ENCODE peak calls at places on chromosomes 12 and 14, in five cellular contexts. Y is adrenal gland, T is nephron progenitor cell, S is lung, Z is tibial artery. J is an unnamed sample.

GRCh38 chr14:67602071-67602470 is 2.0 kb upstream of the PIGH start:
- DNase-seq in Y (no peak), T (no peak), S (no peak), Z (no peak), J (no peak)

GRCh38 chr14:59123526-59123925 is 64.9 kb upstream of the DAAM1 start:
- DNase-seq in Y (no peak), T (no peak), S (no peak), Z (no peak), J (no peak)

GRCh38 chr12:106309671-106310313 is 7.3 kb downstream of the TCP11L2 start:
- DNase-seq in Y (peak), T (no peak), S (no peak), Z (no peak), J (no peak)

GRCh38 chr12:133130808-133131128 is 341 bp downstream of the ZNF10 start:
- DNase-seq in Y (peak), T (peak), S (peak), Z (peak), J (no peak)

GRCh38 chr12:3049176-3049575 is 28.0 kb upstream of the TSPAN9 start:
- DNase-seq in Y (no peak), T (no peak), S (no peak), Z (no peak), J (no peak)

GRCh38 chr14:74963705-74964271 is 8.4 kb upstream of the PGF start:
- DNase-seq in Y (no peak), T (no peak), S (no peak), Z (no peak), J (no peak)

GRCh38 chr14:102805454-102805891 is 28.2 kb downstream of the TRAF3 start:
- DNase-seq in Y (no peak), T (no peak), S (no peak), Z (no peak), J (no peak)

GRCh38 chr12:53051058-53051880 is 1.4 kb downstream of the TNS2 start:
- DNase-seq in Y (peak), T (peak), S (peak), Z (peak), J (no peak)

GRCh38 chr14:101876539-101876938 is 87.8 kb upstream of the DYNC1H1 start:
- DNase-seq in Y (peak), T (no peak), S (peak), Z (peak), J (no peak)

GRCh38 chr14:24184104-24184970 is 4.3 kb downstream of the IPO4 start:
- DNase-seq in Y (no peak), T (no peak), S (no peak), Z (no peak), J (no peak)

GRCh38 chr12:47038270-47038748 is 41.1 kb upstream of the PCED1B start:
- DNase-seq in Y (no peak), T (no peak), S (no peak), Z (no peak), J (no peak)

GRCh38 chr12:47818382-47818700 is 1.4 kb downstream of the HDAC7 start:
- DNase-seq in Y (no peak), T (no peak), S (no peak), Z (no peak), J (no peak)

GRCh38 chr14:70100071-70100470 is 88.7 kb downstream of the SLC8A3 start:
- DNase-seq in Y (no peak), T (no peak), S (no peak), Z (no peak), J (no peak)

GRCh38 chr12:50720501-50720900 is 43.4 kb upstream of the ATF1 start:
- DNase-seq in Y (no peak), T (no peak), S (no peak), Z (no peak), J (no peak)

GRCh38 chr14:49971156-49972141 is 78.6 kb downstream of the ARF6 start:
- DNase-seq in Y (no peak), T (no peak), S (no peak), Z (no peak), J (no peak)

GRCh38 chr12:115213538-115213961 is 529.6 kb upstream of the TBX3 start:
- DNase-seq in Y (no peak), T (peak), S (no peak), Z (no peak), J (peak)

GRCh38 chr14:104665663-104666522 is 23.5 kb upstream of the INF2 start:
- DNase-seq in Y (no peak), T (peak), S (no peak), Z (peak), J (peak)

GRCh38 chr12:105922670-105923102 is 216.1 kb downstream of the NUAK1 start:
- DNase-seq in Y (no peak), T (no peak), S (no peak), Z (no peak), J (no peak)

GRCh38 chr12:67541625-67541991 is 106.9 kb upstream of the DYRK2 start:
- DNase-seq in Y (no peak), T (no peak), S (no peak), Z (no peak), J (no peak)

GRCh38 chr14:82411373-82411772 is 877.7 kb upstream of the SEL1L start:
- DNase-seq in Y (no peak), T (no peak), S (no peak), Z (no peak), J (no peak)

GRCh38 chr12:64603183-64603841 is 7.0 kb upstream of the RASSF3 start:
- DNase-seq in Y (no peak), T (no peak), S (no peak), Z (no peak), J (no peak)

GRCh38 chr12:93185369-93185741 is 192.4 kb upstream of the NUDT4 start:
- DNase-seq in Y (no peak), T (no peak), S (no peak), Z (no peak), J (no peak)

GRCh38 chr12:64912501-64912900 is 88.1 kb downstream of the TBC1D30 start:
- DNase-seq in Y (peak), T (no peak), S (no peak), Z (no peak), J (no peak)

GRCh38 chr12:31325524-31325875 is 450 bp downstream of the SINHCAF start:
- DNase-seq in Y (peak), T (no peak), S (peak), Z (no peak), J (no peak)

GRCh38 chr12:27564612-27565213 is 40.7 kb downstream of the PPFIBP1 start:
- DNase-seq in Y (no peak), T (no peak), S (no peak), Z (no peak), J (no peak)

GRCh38 chr14:31420013-31420318 is 384 bp downstream of the HEATR5A start:
- DNase-seq in Y (peak), T (peak), S (peak), Z (peak), J (peak)

GRCh38 chr12:74538491-74539258 is 1.0 kb downstream of the ATXN7L3B start:
- DNase-seq in Y (no peak), T (peak), S (no peak), Z (no peak), J (no peak)

GRCh38 chr12:131133994-131134393 is 180.3 kb downstream of the ADGRD1 start:
- DNase-seq in Y (peak), T (no peak), S (no peak), Z (no peak), J (no peak)

GRCh38 chr12:131133015-131133905 is 179.6 kb downstream of the ADGRD1 start:
- DNase-seq in Y (peak), T (no peak), S (no peak), Z (no peak), J (no peak)

GRCh38 chr12:131131077-131131807 is 177.5 kb downstream of the ADGRD1 start:
- DNase-seq in Y (peak), T (no peak), S (no peak), Z (no peak), J (no peak)

GRCh38 chr12:131131808-131132117 is 178.1 kb downstream of the ADGRD1 start:
- DNase-seq in Y (no peak), T (no peak), S (no peak), Z (no peak), J (no peak)

DNA sequence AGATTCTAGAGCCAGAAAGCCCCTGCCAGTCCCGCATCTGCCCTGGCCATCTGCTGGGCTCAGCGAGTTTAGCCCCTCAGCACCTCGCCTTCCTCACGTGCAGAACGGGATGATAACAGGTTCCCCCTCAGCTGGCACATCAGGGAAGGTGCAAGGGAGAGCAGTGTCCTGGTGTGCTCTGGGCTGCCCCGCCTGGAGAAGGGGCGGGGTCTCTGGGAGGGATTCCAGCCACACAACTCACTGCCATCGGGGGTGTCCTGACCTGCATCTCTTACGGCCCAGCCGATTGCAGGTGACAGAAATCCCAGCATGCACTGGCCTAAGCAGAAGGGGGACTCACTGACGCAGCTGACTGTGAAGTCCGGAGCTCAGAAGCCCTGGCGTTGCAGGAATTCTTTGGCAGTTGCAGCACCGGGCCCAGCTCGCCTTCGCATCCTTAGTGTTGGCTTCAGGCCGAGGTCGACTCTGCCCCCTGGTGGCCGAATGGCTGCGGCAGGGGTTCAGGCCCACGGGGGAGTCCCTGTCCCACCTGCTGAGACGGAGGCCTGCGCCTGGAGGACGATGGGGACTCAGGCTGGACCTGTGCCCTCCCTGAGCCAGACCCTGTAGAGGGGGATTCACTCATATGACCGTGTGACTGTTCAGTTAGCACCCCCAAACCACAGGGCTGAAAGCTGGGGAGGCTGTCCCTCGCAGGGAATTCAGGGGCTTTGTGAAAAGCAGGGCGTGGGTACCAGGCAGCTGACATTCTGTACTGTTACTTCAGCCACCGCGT is 178.6 kb downstream of the ADGRD1 start:
- DNase-seq in Y (peak), T (peak), S (peak), Z (peak), J (peak)
- TF ChIP-seq CTCF in Y (peak), T (peak), S (peak), Z (peak), J (peak)

GRCh38 chr14:54902521-54903420 is at the start of gene GCH1:
- DNase-seq in Y (peak), T (peak), S (peak), Z (peak), J (peak)
- TF ChIP-seq CTCF in Y (peak), T (peak), S (peak), Z (no peak), J (peak)

DNA sequence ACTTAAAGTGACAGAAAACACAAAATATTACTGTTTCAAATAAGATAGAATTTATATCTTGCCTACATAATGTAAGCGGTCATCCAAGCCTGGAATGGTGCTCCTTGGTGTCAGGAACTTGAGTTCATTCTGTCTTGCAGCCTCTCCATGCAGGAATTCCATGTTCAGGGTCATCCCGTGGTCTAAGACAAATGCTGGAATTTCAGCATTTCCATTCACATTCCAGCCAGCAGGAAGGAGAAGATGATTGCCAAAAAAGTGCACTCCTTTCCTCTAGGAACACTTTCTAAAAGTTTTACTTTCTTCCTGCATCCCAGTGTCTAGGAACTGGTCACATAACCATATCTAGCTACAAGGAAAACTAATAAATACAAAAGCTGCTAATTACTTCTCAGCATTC is 106.3 kb downstream of the PTPRO start:
- DNase-seq in Y (no peak), T (no peak), S (no peak), Z (no peak), J (no peak)
- TF ChIP-seq CTCF in Y (no peak), T (no peak), S (no peak), Z (no peak), J (no peak)

GRCh38 chr14:89936654-89937185 is 17.8 kb downstream of the EFCAB11 start:
- DNase-seq in Y (no peak), T (no peak), S (no peak), Z (no peak), J (no peak)
- TF ChIP-seq CTCF in Y (no peak), T (no peak), S (no peak), Z (no peak), J (no peak)

GRCh38 chr12:40031965-40032364 is 73.9 kb downstream of the SLC2A13 start:
- DNase-seq in Y (no peak), T (no peak), S (no peak), Z (no peak), J (no peak)
- TF ChIP-seq CTCF in Y (no peak), T (no peak), S (no peak), Z (no peak), J (no peak)

GRCh38 chr14:64953310-64953654 is 10.7 kb upstream of the GPX2 start:
- DNase-seq in Y (no peak), T (no peak), S (no peak), Z (no peak), J (no peak)
- TF ChIP-seq CTCF in Y (no peak), T (no peak), S (no peak), Z (no peak), J (no peak)

DNA sequence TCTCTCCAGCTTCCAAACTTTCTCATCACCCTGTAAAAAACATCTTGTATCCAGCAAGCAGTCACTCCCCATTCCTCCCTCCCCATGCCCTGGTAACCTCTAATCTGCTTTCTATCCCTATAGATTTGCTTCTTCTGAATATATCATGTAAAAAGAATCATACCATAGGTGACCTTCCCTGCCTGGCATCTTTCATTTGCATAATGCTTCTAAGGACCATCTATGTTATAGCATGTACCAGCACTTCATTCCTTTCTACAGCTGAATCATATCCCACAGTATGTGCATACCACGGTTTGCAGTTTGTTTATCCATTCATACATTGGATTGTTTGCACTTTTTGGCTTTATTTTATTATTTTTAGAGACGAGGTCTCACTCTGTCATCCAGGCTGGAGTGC is 22.9 kb upstream of the VPS37B start:
- DNase-seq in Y (no peak), T (no peak), S (no peak), Z (no peak), J (no peak)
- TF ChIP-seq CTCF in Y (no peak), T (no peak), S (no peak), Z (no peak), J (no peak)

DNA sequence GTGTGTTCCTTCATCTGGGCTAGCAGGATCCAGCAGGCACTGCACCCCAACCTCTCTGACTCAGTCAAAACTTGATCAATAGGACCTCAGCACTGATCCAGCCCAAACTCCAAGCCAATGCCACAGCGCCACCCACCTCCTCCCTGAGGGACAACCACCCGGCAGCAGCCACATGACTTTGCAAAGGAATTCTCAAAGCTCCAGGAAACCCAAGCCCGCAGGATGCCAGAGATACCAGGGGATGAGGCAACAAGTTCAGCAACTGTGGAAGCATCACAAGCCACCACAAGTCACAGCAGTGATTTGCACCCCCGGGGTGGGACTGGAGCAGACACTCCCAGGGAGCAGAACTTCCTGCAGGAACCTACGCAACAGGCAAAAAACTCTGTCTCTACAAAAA is 37.3 kb downstream of the ACTN1 start:
- DNase-seq in Y (peak), T (no peak), S (no peak), Z (peak), J (no peak)
- TF ChIP-seq CTCF in Y (no peak), T (no peak), S (no peak), Z (peak), J (no peak)

J was measured in neural crest cell.